ENCODE peak calls at places on chromosomes 13 and 19, in six cellular contexts. C is BE2C, V is kidney epithelial cell, P is astrocyte of the spinal cord, K is AG04449, Q is upper lobe of right lung. X is an unnamed sample.

GRCh38 chr13:26660761-26661160 is 99.8 kb downstream of the GPR12 start:
- DNase-seq in C (no peak), V (no peak), P (no peak), K (no peak), Q (no peak), X (no peak)

GRCh38 chr19:289651-290538 is 1.3 kb downstream of the PLPP2 start:
- DNase-seq in C (no peak), V (peak; percentile 54), P (peak; percentile 65), K (no peak), Q (peak; percentile 72), X (peak; percentile 94)

GRCh38 chr13:27997904-27998522 is 9.5 kb upstream of the URAD start:
- DNase-seq in C (peak; percentile 45), V (no peak), P (peak; percentile 29), K (no peak), Q (peak; percentile 40), X (peak; percentile 56)

GRCh38 chr13:92221916-92222315 is 823.5 kb downstream of the GPC5 start:
- DNase-seq in C (no peak), V (no peak), P (no peak), K (no peak), Q (no peak), X (no peak)

GRCh38 chr13:106610511-106610910 is 42.6 kb upstream of the ARGLU1 start:
- DNase-seq in C (no peak), V (no peak), P (peak; percentile 30), K (no peak), Q (no peak), X (peak; percentile 90)

GRCh38 chr19:54518844-54519243 is 16.2 kb downstream of the LAIR2 start:
- DNase-seq in C (no peak), V (no peak), P (no peak), K (no peak), Q (no peak), X (peak; percentile 2)

GRCh38 chr13:98484289-98485219 is 92.4 kb downstream of the STK24 start:
- DNase-seq in C (no peak), V (peak; percentile 99), P (peak; percentile 97), K (peak; percentile 87), Q (peak; percentile 87), X (peak; percentile 100)

GRCh38 chr19:55647732-55648656 is at the start of gene CCDC106:
- DNase-seq in C (peak; percentile 75), V (no peak), P (peak; percentile 77), K (no peak), Q (peak; percentile 86), X (peak; percentile 65)

GRCh38 chr13:33509642-33510229 is 224.2 kb upstream of the STARD13 start:
- DNase-seq in C (no peak), V (no peak), P (peak; percentile 53), K (no peak), Q (no peak), X (peak; percentile 34)

GRCh38 chr13:30105381-30105780 is 202.0 kb downstream of the KATNAL1 start:
- DNase-seq in C (no peak), V (no peak), P (no peak), K (no peak), Q (peak; percentile 77), X (no peak)

GRCh38 chr19:46386996-46387712 is 26.2 kb downstream of the CCDC8 start:
- DNase-seq in C (no peak), V (no peak), P (no peak), K (no peak), Q (peak; percentile 46), X (no peak)

GRCh38 chr13:41054212-41054877 is 7.0 kb upstream of the WBP4 start:
- DNase-seq in C (peak; percentile 43), V (no peak), P (peak; percentile 61), K (no peak), Q (no peak), X (peak; percentile 65)

GRCh38 chr19:288911-289310 is 2.3 kb downstream of the PLPP2 start:
- DNase-seq in C (no peak), V (no peak), P (no peak), K (no peak), Q (peak; percentile 54), X (no peak)

GRCh38 chr13:114077938-114078335 is 54.5 kb downstream of the RASA3 start:
- DNase-seq in C (peak; percentile 90), V (no peak), P (peak; percentile 87), K (no peak), Q (peak; percentile 28), X (no peak)

GRCh38 chr13:98606296-98606695 is 29.4 kb upstream of the STK24 start:
- DNase-seq in C (no peak), V (no peak), P (no peak), K (no peak), Q (no peak), X (peak; percentile 26)

GRCh38 chr13:46329624-46330023 is 57.4 kb downstream of the RUBCNL start:
- DNase-seq in C (no peak), V (no peak), P (no peak), K (no peak), Q (no peak), X (no peak)

GRCh38 chr19:13076320-13076719 is 26.3 kb downstream of the LYL1 start:
- DNase-seq in C (no peak), V (no peak), P (no peak), K (no peak), Q (no peak), X (no peak)

GRCh38 chr19:426725-427445 is 17.9 kb upstream of the C2CD4C start:
- DNase-seq in C (no peak), V (no peak), P (no peak), K (no peak), Q (no peak), X (no peak)

DNA sequence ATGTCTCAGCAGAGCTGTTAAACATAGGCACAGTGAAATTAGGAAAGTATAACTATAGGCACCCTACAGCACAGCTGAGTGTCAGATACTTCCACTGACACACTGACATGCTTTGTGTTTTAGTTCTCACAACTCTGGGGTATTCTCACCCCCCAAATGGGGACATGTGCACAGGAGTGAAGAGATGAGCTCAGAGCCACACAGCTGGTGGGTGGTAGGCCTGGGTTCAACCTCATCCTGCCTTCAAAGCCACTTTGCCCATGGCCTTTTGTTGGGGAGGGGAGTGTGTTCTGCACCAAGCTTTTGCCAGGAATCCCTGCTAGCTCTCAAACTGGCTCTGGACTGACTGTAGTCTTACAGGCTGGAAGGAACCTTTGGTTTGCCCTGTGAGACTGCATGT is 1.7 kb upstream of the SLC35E1 start:
- DNase-seq in C (no peak), V (no peak), P (no peak), K (no peak), Q (no peak), X (no peak)
- H3K4me3 ChIP-seq in C (no peak overlapping the region), V (no peak overlapping the region), P (no peak overlapping the region), K (peak overlapping the region; percentile 98), Q (peak overlapping the region; percentile 84), X (no peak overlapping the region)

DNA sequence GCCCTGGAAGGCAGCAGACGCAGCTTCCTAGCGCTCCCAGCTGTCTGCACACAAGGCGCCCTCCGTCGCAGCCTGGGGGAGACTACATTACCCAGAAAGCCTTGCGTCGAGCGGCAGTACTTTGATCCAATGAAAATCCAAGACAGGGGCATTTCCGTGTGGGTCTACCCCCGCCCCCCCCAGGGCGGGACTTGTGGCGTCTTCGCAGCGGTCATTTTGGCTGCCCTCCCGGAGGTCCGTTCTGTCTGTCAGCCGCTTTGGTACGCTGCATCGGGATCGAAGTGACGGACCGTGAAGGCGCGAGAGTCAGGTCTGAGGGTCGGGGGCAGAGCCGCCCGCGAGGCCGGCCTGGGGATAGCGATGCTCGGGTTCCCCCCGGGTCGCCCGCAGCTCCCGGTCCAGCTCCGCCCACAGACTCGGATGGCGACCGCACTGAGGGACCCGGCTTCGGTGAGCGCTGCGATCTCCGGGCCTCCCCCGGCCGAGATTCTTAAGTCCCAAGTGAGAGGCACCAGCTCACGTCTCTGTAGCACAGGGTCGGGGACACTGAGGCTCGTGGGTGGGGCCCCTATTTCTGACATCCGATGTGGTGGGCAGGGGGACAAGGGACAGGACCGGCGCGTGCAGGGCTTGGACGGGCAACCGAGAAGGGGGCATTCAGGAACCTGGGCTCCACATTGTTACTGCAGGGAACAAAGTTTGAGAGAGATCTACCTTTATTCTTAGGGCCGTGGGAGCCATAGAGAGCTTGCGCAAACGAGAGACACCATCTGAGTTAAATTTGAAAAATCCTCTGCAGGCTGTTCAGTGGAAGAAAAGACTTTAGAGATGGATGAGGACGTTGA is at the start of gene ZNF211:
- DNase-seq in C (peak; percentile 92), V (peak; percentile 79), P (peak; percentile 95), K (peak; percentile 49), Q (peak; percentile 94), X (peak; percentile 94)
- TF ChIP-seq CTCF in C (no peak), V (no peak), P (no peak), K (no peak), Q (no peak), X (no peak)

DNA sequence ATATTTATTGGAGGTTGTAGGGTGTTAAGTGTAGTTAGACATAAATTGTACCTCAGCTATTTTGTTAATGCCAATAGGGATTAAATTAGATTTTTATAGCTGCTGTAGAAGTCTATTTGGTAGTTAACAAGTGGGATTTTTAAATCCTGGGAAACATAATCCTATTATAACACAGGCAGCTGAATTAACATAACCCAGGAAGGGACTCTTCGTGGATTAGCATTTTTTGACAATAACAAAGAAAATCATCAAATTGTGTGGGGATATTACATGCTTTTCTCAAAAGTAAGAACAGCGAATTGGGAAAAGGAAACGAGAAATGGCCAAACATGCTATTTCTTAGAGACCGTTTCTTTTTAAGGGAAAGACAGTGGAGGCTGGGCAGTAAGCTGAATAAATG is 172.8 kb downstream of the ZIC5 start:
- DNase-seq in C (no peak), V (no peak), P (no peak), K (no peak), Q (no peak), X (no peak)
- H3K4me3 ChIP-seq in C (no peak overlapping the region), V (no peak overlapping the region), P (no peak overlapping the region), K (no peak overlapping the region), Q (no peak overlapping the region), X (no peak overlapping the region)

GRCh38 chr13:62388515-62388914 is 972.9 kb upstream of the PCDH20 start:
- DNase-seq in C (no peak), V (no peak), P (no peak), K (no peak), Q (no peak), X (no peak)

DNA sequence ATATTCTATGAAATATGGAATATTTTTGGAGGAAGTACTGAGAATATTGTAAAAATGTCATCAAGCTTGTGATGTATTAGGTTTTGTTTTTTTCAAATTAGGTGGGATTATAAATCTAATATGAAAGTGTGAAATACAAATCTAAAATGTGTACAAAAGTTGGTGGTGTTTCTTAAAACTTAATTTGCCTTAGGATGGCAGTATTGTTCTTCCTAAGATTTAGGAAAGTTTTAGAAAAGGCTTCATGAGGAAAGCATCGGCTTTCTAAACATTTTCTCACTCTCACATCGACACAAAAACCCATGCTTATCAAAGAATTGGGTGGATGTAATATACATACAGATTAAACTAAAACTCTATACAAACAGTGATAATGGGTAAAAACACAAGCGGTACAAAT is 972.0 kb upstream of the PCDH20 start:
- DNase-seq in C (no peak), V (no peak), P (peak; percentile 24), K (no peak), Q (no peak), X (no peak)
- TF ChIP-seq CTCF in C (peak; percentile 21), V (no peak), P (no peak), K (no peak), Q (no peak), X (no peak)

X was measured in epithelial cell of esophagus.